ENCODE peak calls at places on chromosomes 1 and 21, in ten cellular contexts. E is fibroblast of mammary gland, Z is glutamatergic neuron, Q is endothelial cell, Y is cardiac muscle cell, B is AG04450, D is PC-3, F is neural progenitor cell, I is A549, H is neural crest cell. A is an unnamed sample.
A peak's percentile ranks its signal among the peaks of the same experiment; 100 is the strongest.

GRCh38 chr1:71135571-71135970 is 54.7 kb upstream of the ZRANB2 start:
- DNase-seq in D (no peak), H (no peak), E (peak; percentile 59), Y (no peak), B (no peak), F (no peak), I (no peak), Z (no peak), Q (no peak), A (no peak)

GRCh38 chr1:44002165-44002564 is 10.8 kb downstream of the CCDC24 start:
- DNase-seq in I (no peak), B (no peak), F (no peak), E (no peak), Z (no peak), H (no peak), D (no peak), Y (no peak), Q (no peak), A (no peak)

GRCh38 chr1:26373281-26373680 is 731 bp upstream of the ZNF683 start:
- DNase-seq in D (no peak), H (no peak), I (no peak), Z (no peak), Q (no peak), E (no peak), B (no peak), Y (no peak), F (no peak), A (no peak)

GRCh38 chr1:154567386-154568164 is at the start of gene CHRNB2:
- DNase-seq in Y (peak; percentile 68), B (no peak), E (peak; percentile 19), D (peak; percentile 69), F (peak; percentile 94), Q (peak; percentile 88), H (peak; percentile 67), I (peak; percentile 69), Z (peak; percentile 81), A (peak; percentile 87)

GRCh38 chr1:198679535-198680173 is 40.8 kb downstream of the PTPRC start:
- DNase-seq in B (no peak), D (no peak), E (no peak), Z (no peak), I (no peak), H (no peak), Q (no peak), F (no peak), Y (no peak), A (no peak)

GRCh38 chr1:88683516-88683847 is 591 bp upstream of the PKN2 start:
- DNase-seq in Y (no peak), Z (peak; percentile 24), E (no peak), B (no peak), I (no peak), F (no peak), D (peak; percentile 44), Q (peak; percentile 35), H (peak; percentile 30), A (peak; percentile 18)

GRCh38 chr1:24081190-24081589 is 30.7 kb downstream of the MYOM3 start:
- DNase-seq in D (no peak), Q (no peak), B (no peak), Y (no peak), Z (no peak), F (no peak), H (no peak), I (no peak), E (no peak), A (no peak)

GRCh38 chr1:226541631-226542622 is 6.6 kb upstream of the STUM start:
- DNase-seq in H (no peak), E (peak; percentile 15), B (no peak), Z (no peak), D (no peak), Y (peak; percentile 47), Q (no peak), F (no peak), I (no peak), A (no peak)

GRCh38 chr1:184755226-184756065 is 788 bp upstream of the EDEM3 start:
- DNase-seq in Z (no peak), Q (no peak), B (peak; percentile 1), D (peak; percentile 57), E (peak; percentile 51), Y (peak; percentile 52), I (peak; percentile 7), H (no peak), F (peak; percentile 24), A (no peak)

DNA sequence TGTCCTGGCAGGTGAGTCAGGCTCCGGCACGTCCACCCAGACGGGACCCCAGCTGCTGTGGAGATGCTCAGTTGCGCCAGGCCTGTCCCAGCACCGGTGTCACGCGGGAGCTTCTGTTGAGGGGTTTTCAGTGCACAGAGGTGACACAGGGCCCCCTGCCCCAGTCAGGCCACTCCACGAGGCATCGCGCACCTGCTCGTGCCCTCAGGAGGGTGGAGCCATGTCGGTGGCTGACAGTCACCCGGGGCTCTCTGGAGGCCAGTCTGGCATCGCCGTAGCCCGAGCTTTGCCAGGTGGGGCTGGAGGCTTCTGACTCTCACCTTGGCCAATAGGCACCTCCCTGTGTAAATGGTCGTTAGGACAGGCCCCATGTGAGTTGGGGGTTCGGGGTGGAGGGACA is 11.1 kb downstream of the TMEM240 start:
- DNase-seq in H (no peak), I (no peak), Z (no peak), F (no peak), Q (no peak), B (no peak), E (no peak), Y (no peak), D (no peak), A (no peak)
- TF ChIP-seq CTCF in H (no peak), I (no peak), Z (no peak), F (no peak), Q (no peak), B (no peak), E (no peak), Y (no peak), D (no peak), A (no peak)

DNA sequence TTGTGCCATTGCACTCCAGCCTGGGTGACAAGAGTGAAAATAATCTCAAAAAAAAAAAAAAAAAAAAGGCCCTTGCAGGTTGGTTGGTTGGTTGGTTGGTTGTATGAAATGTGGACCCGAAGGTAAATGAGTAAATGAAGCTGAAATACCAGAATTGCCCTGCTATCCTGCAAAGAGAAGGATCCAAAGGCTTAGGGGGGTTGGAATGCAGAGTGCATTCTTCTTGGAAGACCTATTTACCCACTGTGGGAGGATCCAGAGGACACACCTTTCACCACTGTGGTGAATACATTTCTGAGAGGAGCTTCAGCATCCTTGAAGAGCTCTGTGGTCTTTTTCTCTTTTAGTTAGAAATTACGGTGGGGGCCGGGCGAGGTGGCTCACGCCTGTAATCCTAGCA is 28.7 kb upstream of the EIF4G3 start:
- DNase-seq in E (no peak), I (no peak), Z (no peak), Y (no peak), H (no peak), D (peak; percentile 36), B (no peak), F (no peak), Q (no peak), A (no peak)
- TF ChIP-seq CTCF in E (no peak), I (no peak), Z (no peak), Y (no peak), H (no peak), D (no peak), B (no peak), F (no peak), Q (no peak), A (no peak)

GRCh38 chr1:33823401-33823800 is 40.5 kb upstream of the HMGB4 start:
- DNase-seq in F (no peak), H (no peak), Z (no peak), I (no peak), E (no peak), B (no peak), D (no peak), Y (no peak), Q (no peak), A (no peak)
- TF ChIP-seq CTCF in F (no peak), H (no peak), Z (no peak), I (no peak), E (no peak), B (no peak), D (no peak), Y (no peak), Q (no peak), A (no peak)

DNA sequence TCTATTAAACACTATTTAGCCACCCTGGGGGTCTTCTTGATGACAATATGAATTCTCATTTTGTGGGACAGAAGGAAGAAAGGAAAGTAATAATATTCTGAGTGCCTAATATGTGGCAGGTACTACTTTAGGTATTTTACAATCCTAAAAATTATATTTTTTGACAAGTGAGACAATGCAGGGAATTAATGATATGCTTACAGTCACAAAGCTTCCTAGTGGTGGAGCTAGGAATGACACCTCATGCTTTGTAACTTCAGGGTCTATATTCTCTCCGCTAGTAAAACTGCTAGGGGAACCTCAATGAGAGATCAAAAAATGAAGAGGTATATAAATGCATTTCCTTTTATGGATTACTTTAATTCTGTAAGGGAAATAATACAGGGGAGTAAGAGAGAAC is 44.3 kb downstream of the TPR start:
- DNase-seq in F (peak; percentile 16), Y (no peak), I (no peak), E (peak; percentile 3), H (no peak), Q (no peak), Z (no peak), B (no peak), D (peak; percentile 10), A (no peak)
- TF ChIP-seq CTCF in F (peak; percentile 55), Y (peak; percentile 33), I (no peak), E (peak; percentile 44), H (peak; percentile 60), Q (peak; percentile 73), Z (peak; percentile 78), B (peak; percentile 52), D (peak; percentile 44), A (peak; percentile 54)

GRCh38 chr21:37398697-37399096 is 32.1 kb downstream of the DYRK1A start:
- DNase-seq in I (no peak), Q (no peak), F (no peak), Y (no peak), Z (no peak), H (no peak), B (no peak), E (no peak), D (no peak), A (no peak)
- TF ChIP-seq CTCF in I (no peak), Q (no peak), F (no peak), Y (no peak), Z (no peak), H (no peak), B (no peak), E (no peak), D (no peak), A (no peak)

GRCh38 chr1:223709598-223709997 is 2.7 kb upstream of the CAPN2 start:
- DNase-seq in Y (peak; percentile 62), Z (no peak), F (no peak), I (no peak), H (no peak), Q (no peak), B (no peak), D (peak; percentile 55), E (peak; percentile 52), A (no peak)
- TF ChIP-seq CTCF in Y (peak; percentile 56), Z (no peak), F (peak; percentile 18), I (peak; percentile 29), H (peak; percentile 57), Q (no peak), B (peak; percentile 74), D (peak; percentile 73), E (peak; percentile 66), A (peak; percentile 37)

A was measured in progenitor cell of endocrine pancreas.